ENCODE peak calls at places on chromosome 20, in four cellular contexts. L, X, Q and I are unnamed samples.
A peak's percentile ranks its signal among the peaks of the same experiment; 100 is the strongest.

GRCh38 chr20:33541797-33542196 is 51.9 kb downstream of the CBFA2T2 start:
- DNase-seq in L (no peak), X (no peak), Q (no peak), I (no peak)

GRCh38 chr20:2978519-2978918 is 64.9 kb upstream of the GNRH2 start:
- DNase-seq in L (no peak), X (no peak), Q (peak; percentile 8), I (no peak)

GRCh38 chr20:5181955-5182354 is 55.1 kb downstream of the CDS2 start:
- DNase-seq in L (peak; percentile 80), Q (no peak), X (no peak), I (no peak)

GRCh38 chr20:3406481-3407425 is 716 bp downstream of the DNAAF9 start:
- DNase-seq in X (peak; percentile 49), Q (peak; percentile 50), L (peak; percentile 40), I (peak; percentile 37)

GRCh38 chr20:48718914-48719578 is 108.8 kb downstream of the PREX1 start:
- DNase-seq in X (no peak), L (no peak), Q (no peak), I (no peak)

GRCh38 chr20:20887593-20888272 is 175.3 kb upstream of the RALGAPA2 start:
- DNase-seq in Q (peak; percentile 72), L (no peak), X (peak; percentile 47), I (peak; percentile 64)

GRCh38 chr20:47704746-47705496 is 80.4 kb downstream of the SULF2 start:
- DNase-seq in X (no peak), Q (no peak), L (no peak), I (no peak)

GRCh38 chr20:2873747-2874041 is 413 bp downstream of the PTPRA start:
- DNase-seq in Q (peak; percentile 83), L (peak; percentile 28), X (peak; percentile 71), I (peak; percentile 67)

GRCh38 chr20:62066339-62066982 is 780 bp upstream of the TAF4 start:
- DNase-seq in X (peak; percentile 87), Q (peak; percentile 79), L (no peak), I (peak; percentile 73)

GRCh38 chr20:44614525-44614924 is 32.1 kb downstream of the PKIG start:
- DNase-seq in X (no peak), L (no peak), Q (no peak), I (no peak)

GRCh38 chr20:4026093-4026601 is 10.8 kb upstream of the RNF24 start:
- DNase-seq in L (peak; percentile 88), Q (peak; percentile 46), X (peak; percentile 84), I (peak; percentile 52)

GRCh38 chr20:57088436-57088835 is 178.0 kb downstream of the BMP7 start:
- DNase-seq in L (no peak), X (no peak), Q (no peak), I (no peak)

GRCh38 chr20:62368629-62369507 is 1.8 kb upstream of the LAMA5 start:
- DNase-seq in X (peak; percentile 84), Q (peak; percentile 79), L (peak; percentile 50), I (peak; percentile 86)

GRCh38 chr20:62276448-62276847 is 26.3 kb upstream of the ADRM1 start:
- DNase-seq in X (no peak), L (no peak), Q (no peak), I (no peak)

GRCh38 chr20:57089701-57090144 is 176.7 kb downstream of the BMP7 start:
- DNase-seq in X (peak; percentile 74), Q (peak; percentile 97), L (peak; percentile 5), I (peak; percentile 88)

GRCh38 chr20:62938105-62938888 is at the start of gene GID8:
- DNase-seq in X (no peak), Q (no peak), L (peak; percentile 33), I (no peak)

GRCh38 chr20:41111578-41111951 is 25.8 kb upstream of the PLCG1 start:
- DNase-seq in L (no peak), Q (no peak), X (no peak), I (no peak)

GRCh38 chr20:50469324-50469723 is 40.9 kb upstream of the PTPN1 start:
- DNase-seq in X (no peak), L (no peak), Q (no peak), I (no peak)

GRCh38 chr20:50286609-50287008 is 96.0 kb downstream of the CEBPB start:
- DNase-seq in Q (no peak), L (peak; percentile 88), X (peak; percentile 59), I (peak; percentile 52)

GRCh38 chr20:7980332-7981046 is 39.1 kb downstream of the TMX4 start:
- DNase-seq in L (peak; percentile 64), X (peak; percentile 51), Q (no peak), I (peak; percentile 34)

GRCh38 chr20:16385462-16385861 is 187.8 kb downstream of the KIF16B start:
- DNase-seq in X (no peak), Q (no peak), L (no peak), I (no peak)
- H3K56ac ChIP-seq in X (no peak overlapping the region), Q (no peak overlapping the region), L (no peak overlapping the region), I (no peak overlapping the region)

DNA sequence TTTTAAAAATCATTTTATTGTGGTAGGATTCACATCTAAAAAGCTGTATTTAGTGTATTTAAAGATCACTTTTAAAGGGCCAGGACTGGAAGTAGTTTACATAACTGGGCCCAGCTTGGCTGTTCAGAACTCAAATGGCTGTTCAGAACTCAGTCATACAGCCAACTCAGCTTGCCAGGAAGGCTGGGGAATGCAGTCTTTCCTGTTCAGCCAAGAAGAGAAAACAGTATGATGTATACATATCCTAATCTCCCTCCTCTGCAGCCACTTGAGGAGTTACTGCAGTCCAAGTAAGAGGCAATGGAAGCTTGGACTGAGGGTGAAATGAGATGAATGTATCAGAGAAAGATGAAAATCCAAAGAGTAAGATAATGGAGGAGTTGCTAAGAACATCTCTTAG is 24.6 kb downstream of the DSTN start:
- DNase-seq in X (peak; percentile 75), L (peak; percentile 87), Q (no peak), I (no peak)
- H3K4me1 ChIP-seq in X (peaks cover 3% of the 10 kb centered on the region), L (peaks cover 17% of the 10 kb centered on the region), Q (peaks cover 7% of the 10 kb centered on the region), I (peaks cover 11% of the 10 kb centered on the region)

GRCh38 chr20:32479012-32479411 is 106.1 kb downstream of the NOL4L start:
- DNase-seq in Q (no peak), X (no peak), L (no peak), I (no peak)

GRCh38 chr20:32478576-32478975 is 106.6 kb downstream of the NOL4L start:
- DNase-seq in Q (no peak), X (no peak), L (no peak), I (no peak)

GRCh38 chr20:32476684-32477593 is 108.2 kb downstream of the NOL4L start:
- DNase-seq in L (no peak), X (no peak), Q (no peak), I (no peak)

GRCh38 chr20:32479697-32480140 is 105.4 kb downstream of the NOL4L start:
- DNase-seq in L (no peak), X (no peak), Q (no peak), I (no peak)

DNA sequence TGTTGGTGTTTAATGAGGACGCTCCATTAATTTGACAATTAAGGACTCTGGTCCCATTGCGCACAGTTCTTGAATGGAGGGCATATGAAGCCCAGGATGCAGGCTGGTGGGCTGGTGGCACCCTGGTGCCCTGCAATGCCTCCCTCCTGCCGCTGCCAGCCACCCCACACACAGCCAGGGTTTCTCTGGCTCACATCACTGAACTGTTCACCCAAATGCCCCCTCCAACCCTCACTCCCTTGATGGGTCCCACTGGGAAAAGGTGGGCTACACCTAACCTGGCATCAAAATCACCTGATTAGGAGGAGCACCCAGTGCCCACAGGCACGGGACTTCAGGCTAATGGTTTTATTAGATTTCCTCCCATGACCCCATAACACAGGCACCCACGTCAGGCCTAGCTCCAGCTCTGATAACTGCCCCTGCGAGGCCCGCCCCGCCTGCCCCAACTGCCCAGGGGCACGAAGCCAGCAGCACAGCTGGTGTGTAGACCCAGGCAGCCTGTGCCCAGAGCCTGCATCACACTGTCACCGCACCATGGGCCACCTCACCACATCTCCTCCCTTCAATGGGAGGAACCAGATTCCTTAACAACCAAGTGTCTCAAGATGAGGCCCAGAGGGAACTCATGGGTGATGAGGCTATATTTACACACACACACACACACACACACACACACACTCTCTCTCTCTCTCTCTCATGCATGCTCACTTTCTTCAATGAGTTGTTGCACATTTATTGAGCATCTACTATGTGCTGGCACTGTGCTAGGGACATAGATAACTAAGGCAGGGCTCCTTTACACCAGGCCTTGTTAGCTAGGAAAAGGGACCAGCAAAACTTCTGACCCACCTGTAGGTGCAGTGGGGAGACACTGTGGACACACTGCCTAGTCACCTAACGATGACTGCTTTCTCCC is 107.3 kb downstream of the NOL4L start:
- DNase-seq in Q (no peak), L (no peak), X (no peak), I (no peak)
- H3K9ac ChIP-seq in Q (no peak overlapping the region), L (no peak overlapping the region), X (no peak overlapping the region), I (no peak overlapping the region)

DNA sequence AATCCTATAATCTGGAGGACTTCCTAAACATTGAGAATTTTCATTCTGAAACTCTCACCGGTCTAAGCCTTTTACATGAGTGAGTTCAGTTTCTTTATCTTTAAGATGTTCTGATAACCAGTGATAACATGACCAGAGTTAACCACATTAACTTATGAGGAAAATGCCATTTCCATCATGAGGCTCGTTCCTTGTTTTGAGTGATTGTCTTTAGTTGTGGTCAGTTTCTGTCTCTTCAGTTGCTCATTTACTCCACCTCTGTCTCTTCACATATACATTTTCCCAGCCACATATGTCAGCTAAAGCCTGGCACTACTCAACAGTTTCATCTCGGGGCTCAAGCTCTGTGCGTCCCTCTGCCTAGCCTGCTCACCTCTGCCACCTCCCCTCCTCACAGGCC is 70.4 kb downstream of the JAG1 start:
- DNase-seq in Q (no peak), X (no peak), L (no peak), I (no peak)
- H3K56ac ChIP-seq in Q (no peak overlapping the region), X (no peak overlapping the region), L (no peak overlapping the region), I (no peak overlapping the region)

GRCh38 chr20:23630392-23630849 is 7.3 kb downstream of the CST3 start:
- DNase-seq in X (no peak), Q (no peak), L (no peak), I (no peak)
- H3K4me1 ChIP-seq in X (peaks cover 2% of the 10 kb centered on the region), Q (peaks cover 2% of the 10 kb centered on the region), L (no peaks in the 10 kb centered on the region), I (no peaks in the 10 kb centered on the region)

DNA sequence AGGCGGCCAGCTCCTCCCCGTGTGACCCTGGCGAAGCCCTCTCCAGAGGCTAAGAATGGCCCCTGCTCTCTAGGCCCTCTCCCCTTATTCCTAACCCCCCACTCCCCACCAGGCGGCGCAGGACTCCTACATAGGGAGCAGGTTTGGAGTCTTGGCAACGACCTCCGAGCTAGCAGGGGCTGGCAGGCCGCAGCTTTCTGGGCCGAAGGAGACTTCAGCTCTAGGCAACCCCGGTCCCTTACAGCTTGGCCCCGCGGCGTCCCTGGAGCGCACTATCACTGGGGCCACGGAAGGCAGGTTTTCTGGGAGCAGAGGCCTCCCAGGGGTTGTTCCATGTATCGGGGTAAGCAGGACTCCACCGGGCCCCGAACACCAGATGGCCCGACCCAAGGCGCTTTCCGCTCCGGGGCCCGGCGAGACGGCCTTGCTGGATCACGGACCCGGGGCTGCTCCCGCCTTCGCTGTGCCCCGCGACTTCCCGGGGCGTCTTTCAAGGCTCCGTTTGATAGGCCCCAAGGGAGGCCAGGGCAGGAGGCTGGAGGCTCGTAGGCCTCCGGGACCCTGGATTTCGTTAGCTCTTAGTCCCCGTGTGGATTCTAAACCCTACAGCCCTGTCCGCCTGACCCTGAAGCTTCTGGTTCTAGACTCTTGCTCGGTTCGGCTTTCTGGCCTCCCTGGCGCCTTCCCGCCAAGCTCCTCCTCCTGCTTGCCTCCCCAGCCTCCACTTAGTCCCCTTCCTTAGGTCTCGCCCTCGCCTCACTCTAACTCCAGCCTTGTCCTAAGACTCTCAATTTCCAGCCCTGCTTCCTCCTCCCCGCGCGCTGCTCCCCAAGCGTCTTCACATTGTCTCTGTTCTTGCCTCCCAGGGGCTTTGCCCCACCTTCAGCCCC is 1.9 kb downstream of the SLC32A1 start:
- DNase-seq in X (peak; percentile 97), Q (peak; percentile 92), L (peak; percentile 11), I (peak; percentile 93)
- H3K9ac ChIP-seq in X (peak overlapping the region; percentile 12), Q (no peak overlapping the region), L (no peak overlapping the region), I (no peak overlapping the region)